ENCODE peak calls at places on chromosomes 5 and 9, in four cellular contexts. G is GM23338, C is A549, Y is K562. B is an unnamed sample.

GRCh38 chr5:88681402-88681801 is 201.6 kb downstream of the MEF2C start:
- DNase-seq in G (no peak), C (no peak), Y (no peak), B (no peak)

GRCh38 chr9:121852646-121853616 is 201.5 kb downstream of the DAB2IP start:
- DNase-seq in G (no peak), C (no peak), Y (no peak), B (no peak)

GRCh38 chr9:1870915-1871314 is 144.2 kb upstream of the SMARCA2 start:
- DNase-seq in G (no peak), C (no peak), Y (no peak), B (no peak)

GRCh38 chr5:55429707-55430253 is 105.0 kb downstream of the PLPP1 start:
- DNase-seq in G (no peak), C (no peak), Y (no peak), B (no peak)

GRCh38 chr9:33244150-33244784 is 4.3 kb downstream of the SPINK4 start:
- DNase-seq in G (no peak), C (no peak), Y (no peak), B (no peak)

GRCh38 chr5:134371834-134372340 is 518 bp downstream of the UBE2B start:
- DNase-seq in G (peak; percentile 89), C (peak; percentile 38), Y (peak; percentile 60), B (no peak)

GRCh38 chr5:6737043-6737941 is 24.1 kb downstream of the TENT4A start:
- DNase-seq in G (no peak), C (no peak), Y (no peak), B (no peak)

GRCh38 chr5:66326276-66326675 is 182.2 kb downstream of the SREK1 start:
- DNase-seq in G (no peak), C (no peak), Y (no peak), B (no peak)

GRCh38 chr9:119322137-119322695 is 47.0 kb downstream of the BRINP1 start:
- DNase-seq in G (no peak), C (no peak), Y (no peak), B (no peak)

GRCh38 chr5:150153957-150154617 is 1.6 kb downstream of the PDGFRB start:
- DNase-seq in G (peak; percentile 57), C (no peak), Y (no peak), B (no peak)

GRCh38 chr5:1897816-1898450 is 15.2 kb upstream of the IRX4 start:
- DNase-seq in G (no peak), C (no peak), Y (no peak), B (no peak)

GRCh38 chr5:128264567-128264966 is 181.0 kb downstream of the SLC12A2 start:
- DNase-seq in G (no peak), C (no peak), Y (no peak), B (no peak)

GRCh38 chr9:98175762-98176161 is 16.7 kb downstream of the CORO2A start:
- DNase-seq in G (no peak), C (no peak), Y (no peak), B (no peak)

GRCh38 chr9:68418259-68418845 is 61.9 kb downstream of the PGM5 start:
- DNase-seq in G (no peak), C (no peak), Y (no peak), B (no peak)

GRCh38 chr9:68416891-68417570 is 60.6 kb downstream of the PGM5 start:
- DNase-seq in G (peak; percentile 82), C (no peak), Y (peak; percentile 25), B (peak; percentile 6)

DNA sequence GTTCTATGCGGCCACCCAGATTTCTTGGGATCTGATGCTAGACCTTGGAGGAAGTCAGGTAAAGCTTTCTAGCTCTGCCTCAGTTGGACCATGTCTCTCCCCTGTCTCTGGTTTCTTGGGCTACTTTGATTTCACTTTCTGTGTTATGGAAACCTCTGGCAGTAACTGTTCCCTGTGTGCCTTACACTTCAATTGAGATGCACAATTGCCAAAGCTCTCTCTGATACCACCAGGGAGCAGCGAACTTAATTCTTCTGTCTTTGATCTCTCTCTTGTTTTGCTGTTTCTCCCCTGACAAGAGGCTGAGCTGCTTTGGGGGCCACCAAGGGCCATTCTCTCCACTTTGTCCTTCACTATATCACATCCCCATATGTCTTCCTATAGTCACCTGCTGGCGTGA is 61.4 kb downstream of the PGM5 start:
- DNase-seq in G (no peak), C (no peak), Y (no peak), B (no peak)
- H3K4me1 ChIP-seq in G (no peaks in the 10 kb centered on the region), C (no peaks in the 10 kb centered on the region), Y (no peaks in the 10 kb centered on the region), B (no peaks in the 10 kb centered on the region)

GRCh38 chr5:32157078-32157477 is 17.0 kb downstream of the GOLPH3 start:
- DNase-seq in G (no peak), C (no peak), Y (no peak), B (no peak)
- TF ChIP-seq REST in G (no peak), C (no peak), Y (no peak), B (no peak)

DNA sequence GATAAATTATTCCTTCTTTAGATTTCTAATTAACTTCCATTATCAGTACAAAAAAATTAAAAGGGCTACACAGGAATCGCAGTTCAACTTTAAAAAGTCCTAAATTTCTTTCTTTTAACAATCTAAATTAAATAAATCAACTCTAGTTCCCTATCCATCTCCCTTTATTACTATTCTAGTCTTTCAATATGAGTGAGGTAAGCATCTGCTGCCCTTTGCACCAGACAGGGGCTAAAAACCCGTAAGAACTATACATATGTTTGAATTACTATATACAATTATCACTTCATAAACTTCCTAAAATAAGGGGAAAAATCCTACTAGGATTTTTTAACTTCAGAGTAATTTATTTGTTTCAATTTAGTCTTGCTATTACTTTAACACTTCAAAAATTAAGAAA is 145.6 kb downstream of the SSBP2 start:
- DNase-seq in G (no peak), C (no peak), Y (no peak), B (no peak)
- H3K4me1 ChIP-seq in G (peaks cover 19% of the 10 kb centered on the region), C (no peaks in the 10 kb centered on the region), Y (no peaks in the 10 kb centered on the region), B (no peaks in the 10 kb centered on the region)

GRCh38 chr5:160747559-160747958 is 104.5 kb downstream of the ATP10B start:
- DNase-seq in G (no peak), C (no peak), Y (no peak), B (no peak)

GRCh38 chr5:160747963-160748362 is 104.0 kb downstream of the ATP10B start:
- DNase-seq in G (peak; percentile 14), C (no peak), Y (no peak), B (no peak)

GRCh38 chr5:160749026-160749425 is 103.0 kb downstream of the ATP10B start:
- DNase-seq in G (no peak), C (no peak), Y (no peak), B (no peak)

GRCh38 chr5:160749682-160750081 is 102.3 kb downstream of the ATP10B start:
- DNase-seq in G (no peak), C (no peak), Y (no peak), B (no peak)

DNA sequence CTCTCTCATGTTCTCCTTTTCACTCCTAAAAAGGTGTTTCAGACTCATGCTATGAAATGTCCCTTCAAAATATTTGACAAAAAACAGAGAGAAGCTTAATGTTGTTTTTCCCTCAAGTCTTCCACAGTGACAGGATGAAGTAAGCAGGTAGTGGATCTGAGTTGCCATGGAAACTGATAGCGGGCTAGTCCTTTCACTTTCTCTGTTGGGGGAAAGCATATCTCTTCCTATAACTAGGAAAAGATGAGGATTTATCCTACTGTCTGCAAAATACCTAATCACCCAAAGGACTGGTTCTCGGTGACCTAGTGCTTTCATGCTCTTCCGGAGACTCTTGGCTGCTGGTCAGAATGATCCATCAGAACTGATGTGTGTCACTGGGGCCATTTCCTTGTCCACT is 100.7 kb downstream of the ATP10B start:
- DNase-seq in G (no peak), C (no peak), Y (no peak), B (no peak)
- TF ChIP-seq REST in G (no peak), C (no peak), Y (no peak), B (no peak)

DNA sequence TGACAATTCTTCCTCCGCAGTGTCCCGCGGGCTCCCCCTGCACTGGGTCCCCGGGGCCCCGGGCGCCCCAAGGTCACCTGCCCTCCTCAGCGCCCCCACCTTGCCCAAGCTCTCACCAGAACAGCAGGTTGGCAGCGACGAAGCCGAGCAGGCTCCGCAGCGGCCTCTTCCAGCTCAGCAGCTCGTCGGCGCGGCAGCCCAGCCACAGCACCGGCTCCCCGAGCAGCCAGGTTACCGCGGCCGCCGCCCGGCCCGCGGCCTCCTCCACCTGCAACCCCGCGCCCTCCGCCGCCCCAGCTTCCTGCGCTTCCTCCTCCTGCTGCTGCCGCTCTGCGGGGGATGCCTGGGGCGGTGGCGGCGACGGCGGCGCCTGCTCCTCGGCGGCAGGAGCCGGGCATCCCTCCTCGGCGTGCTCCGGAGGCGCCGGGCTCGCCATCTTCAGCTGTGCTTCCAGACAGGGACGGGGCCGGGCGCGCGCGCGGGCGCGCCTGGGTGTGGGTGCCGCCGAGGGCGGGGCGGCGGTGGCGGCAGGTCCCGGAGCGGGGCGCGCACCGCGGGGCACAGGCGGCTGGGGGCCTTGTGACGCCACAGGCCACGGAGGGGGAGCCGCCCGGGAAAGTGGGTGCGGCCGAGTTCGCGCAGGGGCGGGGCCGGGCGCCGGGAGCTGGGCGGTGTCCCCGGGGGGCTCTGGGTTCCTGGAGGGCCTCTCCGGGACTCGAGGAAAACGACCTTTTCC is at the start of gene RETREG1:
- DNase-seq in G (peak; percentile 69), C (peak; percentile 49), Y (no peak), B (peak; percentile 15)
- H3K4me1 ChIP-seq in G (peaks cover 28% of the 10 kb centered on the region), C (peaks cover 6% of the 10 kb centered on the region), Y (peaks cover 11% of the 10 kb centered on the region), B (peaks cover 3% of the 10 kb centered on the region)

GRCh38 chr5:110738812-110739651 is at the start of gene SLC25A46:
- DNase-seq in G (peak; percentile 96), C (peak; percentile 79), Y (peak; percentile 81), B (peak; percentile 78)
- TF ChIP-seq REST in G (no peak), C (no peak), Y (peak; percentile 44), B (no peak)

DNA sequence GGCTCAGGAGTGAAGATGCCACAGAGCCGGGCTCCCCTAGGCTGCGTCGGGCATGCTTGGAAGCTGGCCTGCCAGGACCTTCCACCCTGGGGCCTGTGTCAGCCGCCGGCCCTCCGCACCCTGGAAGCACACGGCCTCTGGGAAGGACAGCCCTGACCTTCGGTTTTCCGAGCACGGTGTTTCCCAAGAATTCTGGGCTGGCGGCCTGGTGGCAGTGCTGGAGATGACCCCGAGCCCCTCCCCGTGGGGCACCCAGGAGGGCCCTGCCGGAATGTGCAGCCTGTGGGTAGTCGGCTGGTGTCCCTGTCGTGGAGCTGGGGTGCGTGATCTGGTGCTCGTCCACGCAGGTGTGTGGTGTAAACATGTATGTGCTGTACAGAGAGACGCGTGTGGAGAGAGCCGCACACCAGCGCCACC is 113.1 kb downstream of the RXRA start:
- DNase-seq in G (no peak), C (no peak), Y (no peak), B (no peak)
- H3K4me1 ChIP-seq in G (no peaks in the 10 kb centered on the region), C (peaks cover 32% of the 10 kb centered on the region), Y (peaks cover 45% of the 10 kb centered on the region), B (peaks cover 10% of the 10 kb centered on the region)

B was measured in HCT116.